ENCODE peak calls at places on chromosomes 1 and 21, in ten cellular contexts. One of them, this sample, is unnamed.

GRCh38 chr21:45386728-45387371 is 18.1 kb upstream of the COL18A1 start:
- DNase-seq in stimulated activated CD4-positive, alpha-beta T cell treated with anti-CD3 and anti-CD28 coated beads, Interleukin-12 subunit alpha, Interleukin-12 subunit beta, amount 100 ng/mL, for 24 hours: no peak
- DNase-seq in kidney glomerular epithelial cell: peak
- DNase-seq in activated T-cell treated with anti-CD3 and anti-CD28 coated beads, Interleukin-2, amount 50 U/mL, for 72 hours: no peak
- DNase-seq in tibial artery: peak
- DNase-seq in suprapubic skin: no peak
- DNase-seq in activated gamma-delta T cell: no peak
- DNase-seq in HT1080: peak
- DNase-seq in Calu3: no peak
- DNase-seq in activated CD4-positive, alpha-beta memory T cell treated with anti-CD3 and anti-CD28 coated beads, Interleukin-2, amount 10 ng/mL, durations not matched to agents 7 days and 5 days: no peak
- DNase-seq in this sample: no peak

GRCh38 chr1:114152211-114153050 is 1.2 kb downstream of the SYT6 start:
- DNase-seq in tibial artery: peak
- DNase-seq in stimulated activated CD4-positive, alpha-beta T cell treated with anti-CD3 and anti-CD28 coated beads, Interleukin-12 subunit alpha, Interleukin-12 subunit beta, amount 100 ng/mL, for 24 hours: no peak
- DNase-seq in activated CD4-positive, alpha-beta memory T cell treated with anti-CD3 and anti-CD28 coated beads, Interleukin-2, amount 10 ng/mL, durations not matched to agents 7 days and 5 days: no peak
- DNase-seq in kidney glomerular epithelial cell: no peak
- DNase-seq in Calu3: no peak
- DNase-seq in activated T-cell treated with anti-CD3 and anti-CD28 coated beads, Interleukin-2, amount 50 U/mL, for 72 hours: peak
- DNase-seq in HT1080: no peak
- DNase-seq in suprapubic skin: no peak
- DNase-seq in activated gamma-delta T cell: no peak
- DNase-seq in this sample: peak

GRCh38 chr1:204139088-204139487 is 12.8 kb downstream of the ETNK2 start:
- DNase-seq in stimulated activated CD4-positive, alpha-beta T cell treated with anti-CD3 and anti-CD28 coated beads, Interleukin-12 subunit alpha, Interleukin-12 subunit beta, amount 100 ng/mL, for 24 hours: no peak
- DNase-seq in activated T-cell treated with anti-CD3 and anti-CD28 coated beads, Interleukin-2, amount 50 U/mL, for 72 hours: no peak
- DNase-seq in suprapubic skin: no peak
- DNase-seq in Calu3: no peak
- DNase-seq in activated gamma-delta T cell: no peak
- DNase-seq in HT1080: no peak
- DNase-seq in activated CD4-positive, alpha-beta memory T cell treated with anti-CD3 and anti-CD28 coated beads, Interleukin-2, amount 10 ng/mL, durations not matched to agents 7 days and 5 days: no peak
- DNase-seq in tibial artery: no peak
- DNase-seq in kidney glomerular epithelial cell: no peak
- DNase-seq in this sample: no peak

GRCh38 chr1:8915446-8915845 is 30.2 kb upstream of the CA6 start:
- DNase-seq in activated CD4-positive, alpha-beta memory T cell treated with anti-CD3 and anti-CD28 coated beads, Interleukin-2, amount 10 ng/mL, durations not matched to agents 7 days and 5 days: no peak
- DNase-seq in suprapubic skin: no peak
- DNase-seq in stimulated activated CD4-positive, alpha-beta T cell treated with anti-CD3 and anti-CD28 coated beads, Interleukin-12 subunit alpha, Interleukin-12 subunit beta, amount 100 ng/mL, for 24 hours: no peak
- DNase-seq in activated gamma-delta T cell: no peak
- DNase-seq in activated T-cell treated with anti-CD3 and anti-CD28 coated beads, Interleukin-2, amount 50 U/mL, for 72 hours: no peak
- DNase-seq in kidney glomerular epithelial cell: no peak
- DNase-seq in Calu3: no peak
- DNase-seq in HT1080: no peak
- DNase-seq in tibial artery: no peak
- DNase-seq in this sample: no peak

GRCh38 chr1:183942933-183943693 is 94.4 kb downstream of the COLGALT2 start:
- DNase-seq in activated CD4-positive, alpha-beta memory T cell treated with anti-CD3 and anti-CD28 coated beads, Interleukin-2, amount 10 ng/mL, durations not matched to agents 7 days and 5 days: no peak
- DNase-seq in Calu3: peak
- DNase-seq in activated T-cell treated with anti-CD3 and anti-CD28 coated beads, Interleukin-2, amount 50 U/mL, for 72 hours: no peak
- DNase-seq in kidney glomerular epithelial cell: peak
- DNase-seq in activated gamma-delta T cell: no peak
- DNase-seq in suprapubic skin: no peak
- DNase-seq in stimulated activated CD4-positive, alpha-beta T cell treated with anti-CD3 and anti-CD28 coated beads, Interleukin-12 subunit alpha, Interleukin-12 subunit beta, amount 100 ng/mL, for 24 hours: no peak
- DNase-seq in tibial artery: no peak
- DNase-seq in HT1080: peak
- DNase-seq in this sample: no peak

GRCh38 chr1:38142606-38143005 is 96.0 kb upstream of the POU3F1 start:
- DNase-seq in kidney glomerular epithelial cell: no peak
- DNase-seq in activated T-cell treated with anti-CD3 and anti-CD28 coated beads, Interleukin-2, amount 50 U/mL, for 72 hours: no peak
- DNase-seq in tibial artery: no peak
- DNase-seq in stimulated activated CD4-positive, alpha-beta T cell treated with anti-CD3 and anti-CD28 coated beads, Interleukin-12 subunit alpha, Interleukin-12 subunit beta, amount 100 ng/mL, for 24 hours: no peak
- DNase-seq in Calu3: no peak
- DNase-seq in HT1080: no peak
- DNase-seq in suprapubic skin: no peak
- DNase-seq in activated gamma-delta T cell: no peak
- DNase-seq in activated CD4-positive, alpha-beta memory T cell treated with anti-CD3 and anti-CD28 coated beads, Interleukin-2, amount 10 ng/mL, durations not matched to agents 7 days and 5 days: no peak
- DNase-seq in this sample: no peak

GRCh38 chr21:39180429-39181019 is 2.7 kb downstream of the PSMG1 start:
- DNase-seq in suprapubic skin: no peak
- DNase-seq in kidney glomerular epithelial cell: no peak
- DNase-seq in Calu3: no peak
- DNase-seq in activated gamma-delta T cell: no peak
- DNase-seq in stimulated activated CD4-positive, alpha-beta T cell treated with anti-CD3 and anti-CD28 coated beads, Interleukin-12 subunit alpha, Interleukin-12 subunit beta, amount 100 ng/mL, for 24 hours: no peak
- DNase-seq in activated CD4-positive, alpha-beta memory T cell treated with anti-CD3 and anti-CD28 coated beads, Interleukin-2, amount 10 ng/mL, durations not matched to agents 7 days and 5 days: no peak
- DNase-seq in HT1080: no peak
- DNase-seq in tibial artery: no peak
- DNase-seq in activated T-cell treated with anti-CD3 and anti-CD28 coated beads, Interleukin-2, amount 50 U/mL, for 72 hours: no peak
- DNase-seq in this sample: no peak

GRCh38 chr21:45211661-45212060 is 76.0 kb downstream of the POFUT2 start:
- DNase-seq in stimulated activated CD4-positive, alpha-beta T cell treated with anti-CD3 and anti-CD28 coated beads, Interleukin-12 subunit alpha, Interleukin-12 subunit beta, amount 100 ng/mL, for 24 hours: no peak
- DNase-seq in suprapubic skin: no peak
- DNase-seq in activated CD4-positive, alpha-beta memory T cell treated with anti-CD3 and anti-CD28 coated beads, Interleukin-2, amount 10 ng/mL, durations not matched to agents 7 days and 5 days: no peak
- DNase-seq in activated gamma-delta T cell: no peak
- DNase-seq in Calu3: no peak
- DNase-seq in kidney glomerular epithelial cell: no peak
- DNase-seq in tibial artery: no peak
- DNase-seq in HT1080: no peak
- DNase-seq in activated T-cell treated with anti-CD3 and anti-CD28 coated beads, Interleukin-2, amount 50 U/mL, for 72 hours: no peak
- DNase-seq in this sample: no peak

GRCh38 chr1:154962238-154962678 is 676 bp upstream of the PYGO2 start:
- DNase-seq in kidney glomerular epithelial cell: no peak
- DNase-seq in tibial artery: no peak
- DNase-seq in activated gamma-delta T cell: no peak
- DNase-seq in activated T-cell treated with anti-CD3 and anti-CD28 coated beads, Interleukin-2, amount 50 U/mL, for 72 hours: no peak
- DNase-seq in Calu3: no peak
- DNase-seq in activated CD4-positive, alpha-beta memory T cell treated with anti-CD3 and anti-CD28 coated beads, Interleukin-2, amount 10 ng/mL, durations not matched to agents 7 days and 5 days: no peak
- DNase-seq in stimulated activated CD4-positive, alpha-beta T cell treated with anti-CD3 and anti-CD28 coated beads, Interleukin-12 subunit alpha, Interleukin-12 subunit beta, amount 100 ng/mL, for 24 hours: no peak
- DNase-seq in HT1080: no peak
- DNase-seq in suprapubic skin: no peak
- DNase-seq in this sample: no peak

GRCh38 chr21:40404319-40404906 is 442.5 kb downstream of the DSCAM start:
- DNase-seq in kidney glomerular epithelial cell: no peak
- DNase-seq in Calu3: no peak
- DNase-seq in activated CD4-positive, alpha-beta memory T cell treated with anti-CD3 and anti-CD28 coated beads, Interleukin-2, amount 10 ng/mL, durations not matched to agents 7 days and 5 days: no peak
- DNase-seq in tibial artery: no peak
- DNase-seq in suprapubic skin: no peak
- DNase-seq in activated T-cell treated with anti-CD3 and anti-CD28 coated beads, Interleukin-2, amount 50 U/mL, for 72 hours: no peak
- DNase-seq in activated gamma-delta T cell: no peak
- DNase-seq in HT1080: no peak
- DNase-seq in stimulated activated CD4-positive, alpha-beta T cell treated with anti-CD3 and anti-CD28 coated beads, Interleukin-12 subunit alpha, Interleukin-12 subunit beta, amount 100 ng/mL, for 24 hours: no peak
- DNase-seq in this sample: no peak

GRCh38 chr1:178536844-178537371 is 24.0 kb downstream of the TEX35 start:
- DNase-seq in activated gamma-delta T cell: no peak
- DNase-seq in Calu3: peak
- DNase-seq in kidney glomerular epithelial cell: peak
- DNase-seq in activated T-cell treated with anti-CD3 and anti-CD28 coated beads, Interleukin-2, amount 50 U/mL, for 72 hours: no peak
- DNase-seq in suprapubic skin: no peak
- DNase-seq in tibial artery: peak
- DNase-seq in stimulated activated CD4-positive, alpha-beta T cell treated with anti-CD3 and anti-CD28 coated beads, Interleukin-12 subunit alpha, Interleukin-12 subunit beta, amount 100 ng/mL, for 24 hours: no peak
- DNase-seq in HT1080: peak
- DNase-seq in activated CD4-positive, alpha-beta memory T cell treated with anti-CD3 and anti-CD28 coated beads, Interleukin-2, amount 10 ng/mL, durations not matched to agents 7 days and 5 days: no peak
- DNase-seq in this sample: no peak

GRCh38 chr21:29639366-29640232 is 300.2 kb downstream of the GRIK1 start:
- DNase-seq in activated T-cell treated with anti-CD3 and anti-CD28 coated beads, Interleukin-2, amount 50 U/mL, for 72 hours: no peak
- DNase-seq in activated CD4-positive, alpha-beta memory T cell treated with anti-CD3 and anti-CD28 coated beads, Interleukin-2, amount 10 ng/mL, durations not matched to agents 7 days and 5 days: no peak
- DNase-seq in Calu3: no peak
- DNase-seq in kidney glomerular epithelial cell: no peak
- DNase-seq in stimulated activated CD4-positive, alpha-beta T cell treated with anti-CD3 and anti-CD28 coated beads, Interleukin-12 subunit alpha, Interleukin-12 subunit beta, amount 100 ng/mL, for 24 hours: no peak
- DNase-seq in HT1080: no peak
- DNase-seq in tibial artery: no peak
- DNase-seq in suprapubic skin: no peak
- DNase-seq in activated gamma-delta T cell: no peak
- DNase-seq in this sample: no peak

GRCh38 chr1:231603598-231604275 is 22.9 kb upstream of the DISC1 start:
- DNase-seq in Calu3: peak
- DNase-seq in suprapubic skin: no peak
- DNase-seq in tibial artery: no peak
- DNase-seq in activated CD4-positive, alpha-beta memory T cell treated with anti-CD3 and anti-CD28 coated beads, Interleukin-2, amount 10 ng/mL, durations not matched to agents 7 days and 5 days: peak
- DNase-seq in activated T-cell treated with anti-CD3 and anti-CD28 coated beads, Interleukin-2, amount 50 U/mL, for 72 hours: peak
- DNase-seq in stimulated activated CD4-positive, alpha-beta T cell treated with anti-CD3 and anti-CD28 coated beads, Interleukin-12 subunit alpha, Interleukin-12 subunit beta, amount 100 ng/mL, for 24 hours: no peak
- DNase-seq in HT1080: peak
- DNase-seq in kidney glomerular epithelial cell: peak
- DNase-seq in activated gamma-delta T cell: no peak
- DNase-seq in this sample: peak

GRCh38 chr1:27296773-27297214 is 25.2 kb upstream of the TMEM222 start:
- DNase-seq in activated CD4-positive, alpha-beta memory T cell treated with anti-CD3 and anti-CD28 coated beads, Interleukin-2, amount 10 ng/mL, durations not matched to agents 7 days and 5 days: peak
- DNase-seq in activated gamma-delta T cell: peak
- DNase-seq in stimulated activated CD4-positive, alpha-beta T cell treated with anti-CD3 and anti-CD28 coated beads, Interleukin-12 subunit alpha, Interleukin-12 subunit beta, amount 100 ng/mL, for 24 hours: peak
- DNase-seq in suprapubic skin: peak
- DNase-seq in kidney glomerular epithelial cell: peak
- DNase-seq in tibial artery: peak
- DNase-seq in Calu3: peak
- DNase-seq in activated T-cell treated with anti-CD3 and anti-CD28 coated beads, Interleukin-2, amount 50 U/mL, for 72 hours: peak
- DNase-seq in HT1080: no peak
- DNase-seq in this sample: peak

GRCh38 chr1:235617808-235618207 is 31.8 kb downstream of the GNG4 start:
- DNase-seq in activated CD4-positive, alpha-beta memory T cell treated with anti-CD3 and anti-CD28 coated beads, Interleukin-2, amount 10 ng/mL, durations not matched to agents 7 days and 5 days: no peak
- DNase-seq in HT1080: no peak
- DNase-seq in activated gamma-delta T cell: no peak
- DNase-seq in activated T-cell treated with anti-CD3 and anti-CD28 coated beads, Interleukin-2, amount 50 U/mL, for 72 hours: no peak
- DNase-seq in Calu3: no peak
- DNase-seq in tibial artery: no peak
- DNase-seq in stimulated activated CD4-positive, alpha-beta T cell treated with anti-CD3 and anti-CD28 coated beads, Interleukin-12 subunit alpha, Interleukin-12 subunit beta, amount 100 ng/mL, for 24 hours: no peak
- DNase-seq in suprapubic skin: no peak
- DNase-seq in kidney glomerular epithelial cell: peak
- DNase-seq in this sample: no peak

GRCh38 chr1:198072177-198072576 is 84.6 kb upstream of the NEK7 start:
- DNase-seq in kidney glomerular epithelial cell: no peak
- DNase-seq in activated CD4-positive, alpha-beta memory T cell treated with anti-CD3 and anti-CD28 coated beads, Interleukin-2, amount 10 ng/mL, durations not matched to agents 7 days and 5 days: no peak
- DNase-seq in tibial artery: no peak
- DNase-seq in suprapubic skin: no peak
- DNase-seq in activated gamma-delta T cell: no peak
- DNase-seq in HT1080: no peak
- DNase-seq in Calu3: no peak
- DNase-seq in stimulated activated CD4-positive, alpha-beta T cell treated with anti-CD3 and anti-CD28 coated beads, Interleukin-12 subunit alpha, Interleukin-12 subunit beta, amount 100 ng/mL, for 24 hours: no peak
- DNase-seq in activated T-cell treated with anti-CD3 and anti-CD28 coated beads, Interleukin-2, amount 50 U/mL, for 72 hours: no peak
- DNase-seq in this sample: no peak

GRCh38 chr1:33169290-33170055 is 12.4 kb downstream of the TRIM62 start:
- DNase-seq in activated gamma-delta T cell: no peak
- DNase-seq in kidney glomerular epithelial cell: no peak
- DNase-seq in activated CD4-positive, alpha-beta memory T cell treated with anti-CD3 and anti-CD28 coated beads, Interleukin-2, amount 10 ng/mL, durations not matched to agents 7 days and 5 days: no peak
- DNase-seq in activated T-cell treated with anti-CD3 and anti-CD28 coated beads, Interleukin-2, amount 50 U/mL, for 72 hours: no peak
- DNase-seq in suprapubic skin: no peak
- DNase-seq in stimulated activated CD4-positive, alpha-beta T cell treated with anti-CD3 and anti-CD28 coated beads, Interleukin-12 subunit alpha, Interleukin-12 subunit beta, amount 100 ng/mL, for 24 hours: no peak
- DNase-seq in tibial artery: peak
- DNase-seq in Calu3: no peak
- DNase-seq in HT1080: no peak
- DNase-seq in this sample: no peak

GRCh38 chr1:183569141-183569540 is 21.1 kb downstream of the NCF2 start:
- DNase-seq in tibial artery: no peak
- DNase-seq in activated gamma-delta T cell: no peak
- DNase-seq in stimulated activated CD4-positive, alpha-beta T cell treated with anti-CD3 and anti-CD28 coated beads, Interleukin-12 subunit alpha, Interleukin-12 subunit beta, amount 100 ng/mL, for 24 hours: no peak
- DNase-seq in activated CD4-positive, alpha-beta memory T cell treated with anti-CD3 and anti-CD28 coated beads, Interleukin-2, amount 10 ng/mL, durations not matched to agents 7 days and 5 days: no peak
- DNase-seq in suprapubic skin: no peak
- DNase-seq in activated T-cell treated with anti-CD3 and anti-CD28 coated beads, Interleukin-2, amount 50 U/mL, for 72 hours: peak
- DNase-seq in Calu3: peak
- DNase-seq in HT1080: peak
- DNase-seq in kidney glomerular epithelial cell: peak
- DNase-seq in this sample: no peak

GRCh38 chr1:39759436-39759726 is 11.8 kb downstream of the OXCT2 start:
- DNase-seq in activated T-cell treated with anti-CD3 and anti-CD28 coated beads, Interleukin-2, amount 50 U/mL, for 72 hours: no peak
- DNase-seq in kidney glomerular epithelial cell: no peak
- DNase-seq in activated CD4-positive, alpha-beta memory T cell treated with anti-CD3 and anti-CD28 coated beads, Interleukin-2, amount 10 ng/mL, durations not matched to agents 7 days and 5 days: no peak
- DNase-seq in suprapubic skin: no peak
- DNase-seq in stimulated activated CD4-positive, alpha-beta T cell treated with anti-CD3 and anti-CD28 coated beads, Interleukin-12 subunit alpha, Interleukin-12 subunit beta, amount 100 ng/mL, for 24 hours: no peak
- DNase-seq in tibial artery: no peak
- DNase-seq in Calu3: no peak
- DNase-seq in activated gamma-delta T cell: no peak
- DNase-seq in HT1080: no peak
- DNase-seq in this sample: no peak

GRCh38 chr1:173191011-173191410 is 16.1 kb downstream of the TNFSF4 start:
- DNase-seq in kidney glomerular epithelial cell: no peak
- DNase-seq in activated gamma-delta T cell: no peak
- DNase-seq in suprapubic skin: no peak
- DNase-seq in tibial artery: no peak
- DNase-seq in HT1080: peak
- DNase-seq in activated T-cell treated with anti-CD3 and anti-CD28 coated beads, Interleukin-2, amount 50 U/mL, for 72 hours: no peak
- DNase-seq in Calu3: no peak
- DNase-seq in activated CD4-positive, alpha-beta memory T cell treated with anti-CD3 and anti-CD28 coated beads, Interleukin-2, amount 10 ng/mL, durations not matched to agents 7 days and 5 days: no peak
- DNase-seq in stimulated activated CD4-positive, alpha-beta T cell treated with anti-CD3 and anti-CD28 coated beads, Interleukin-12 subunit alpha, Interleukin-12 subunit beta, amount 100 ng/mL, for 24 hours: no peak
- DNase-seq in this sample: no peak

GRCh38 chr1:56525463-56526155 is 53.8 kb downstream of the PLPP3 start:
- DNase-seq in HT1080: peak
- DNase-seq in kidney glomerular epithelial cell: no peak
- DNase-seq in suprapubic skin: no peak
- DNase-seq in tibial artery: no peak
- DNase-seq in stimulated activated CD4-positive, alpha-beta T cell treated with anti-CD3 and anti-CD28 coated beads, Interleukin-12 subunit alpha, Interleukin-12 subunit beta, amount 100 ng/mL, for 24 hours: no peak
- DNase-seq in activated gamma-delta T cell: no peak
- DNase-seq in activated CD4-positive, alpha-beta memory T cell treated with anti-CD3 and anti-CD28 coated beads, Interleukin-2, amount 10 ng/mL, durations not matched to agents 7 days and 5 days: no peak
- DNase-seq in activated T-cell treated with anti-CD3 and anti-CD28 coated beads, Interleukin-2, amount 50 U/mL, for 72 hours: peak
- DNase-seq in Calu3: no peak
- DNase-seq in this sample: no peak

GRCh38 chr1:111848852-111849545 is 93.3 kb downstream of the DDX20 start:
- DNase-seq in tibial artery: no peak
- DNase-seq in activated T-cell treated with anti-CD3 and anti-CD28 coated beads, Interleukin-2, amount 50 U/mL, for 72 hours: no peak
- DNase-seq in kidney glomerular epithelial cell: no peak
- DNase-seq in activated gamma-delta T cell: no peak
- DNase-seq in activated CD4-positive, alpha-beta memory T cell treated with anti-CD3 and anti-CD28 coated beads, Interleukin-2, amount 10 ng/mL, durations not matched to agents 7 days and 5 days: no peak
- DNase-seq in HT1080: no peak
- DNase-seq in Calu3: no peak
- DNase-seq in stimulated activated CD4-positive, alpha-beta T cell treated with anti-CD3 and anti-CD28 coated beads, Interleukin-12 subunit alpha, Interleukin-12 subunit beta, amount 100 ng/mL, for 24 hours: no peak
- DNase-seq in suprapubic skin: no peak
- DNase-seq in this sample: no peak

GRCh38 chr1:181202986-181203555 is 114.6 kb downstream of the IER5 start:
- DNase-seq in stimulated activated CD4-positive, alpha-beta T cell treated with anti-CD3 and anti-CD28 coated beads, Interleukin-12 subunit alpha, Interleukin-12 subunit beta, amount 100 ng/mL, for 24 hours: no peak
- DNase-seq in kidney glomerular epithelial cell: no peak
- DNase-seq in Calu3: no peak
- DNase-seq in activated gamma-delta T cell: no peak
- DNase-seq in HT1080: no peak
- DNase-seq in tibial artery: no peak
- DNase-seq in suprapubic skin: peak
- DNase-seq in activated T-cell treated with anti-CD3 and anti-CD28 coated beads, Interleukin-2, amount 50 U/mL, for 72 hours: no peak
- DNase-seq in activated CD4-positive, alpha-beta memory T cell treated with anti-CD3 and anti-CD28 coated beads, Interleukin-2, amount 10 ng/mL, durations not matched to agents 7 days and 5 days: no peak
- DNase-seq in this sample: no peak

GRCh38 chr1:244341455-244342450 is 110.0 kb downstream of the ADSS2 start:
- DNase-seq in activated T-cell treated with anti-CD3 and anti-CD28 coated beads, Interleukin-2, amount 50 U/mL, for 72 hours: peak
- DNase-seq in kidney glomerular epithelial cell: peak
- DNase-seq in tibial artery: no peak
- DNase-seq in HT1080: peak
- DNase-seq in suprapubic skin: no peak
- DNase-seq in activated gamma-delta T cell: no peak
- DNase-seq in activated CD4-positive, alpha-beta memory T cell treated with anti-CD3 and anti-CD28 coated beads, Interleukin-2, amount 10 ng/mL, durations not matched to agents 7 days and 5 days: peak
- DNase-seq in stimulated activated CD4-positive, alpha-beta T cell treated with anti-CD3 and anti-CD28 coated beads, Interleukin-12 subunit alpha, Interleukin-12 subunit beta, amount 100 ng/mL, for 24 hours: no peak
- DNase-seq in Calu3: peak
- DNase-seq in this sample: no peak

GRCh38 chr1:159132271-159132881 is 39.0 kb upstream of the CADM3 start:
- DNase-seq in suprapubic skin: no peak
- DNase-seq in activated gamma-delta T cell: no peak
- DNase-seq in kidney glomerular epithelial cell: peak
- DNase-seq in HT1080: peak
- DNase-seq in tibial artery: no peak
- DNase-seq in Calu3: peak
- DNase-seq in activated CD4-positive, alpha-beta memory T cell treated with anti-CD3 and anti-CD28 coated beads, Interleukin-2, amount 10 ng/mL, durations not matched to agents 7 days and 5 days: peak
- DNase-seq in stimulated activated CD4-positive, alpha-beta T cell treated with anti-CD3 and anti-CD28 coated beads, Interleukin-12 subunit alpha, Interleukin-12 subunit beta, amount 100 ng/mL, for 24 hours: peak
- DNase-seq in activated T-cell treated with anti-CD3 and anti-CD28 coated beads, Interleukin-2, amount 50 U/mL, for 72 hours: peak
- DNase-seq in this sample: peak

GRCh38 chr1:205107327-205107726 is 14.5 kb downstream of the RBBP5 start:
- DNase-seq in HT1080: no peak
- DNase-seq in tibial artery: no peak
- DNase-seq in suprapubic skin: no peak
- DNase-seq in activated gamma-delta T cell: no peak
- DNase-seq in activated T-cell treated with anti-CD3 and anti-CD28 coated beads, Interleukin-2, amount 50 U/mL, for 72 hours: no peak
- DNase-seq in kidney glomerular epithelial cell: no peak
- DNase-seq in stimulated activated CD4-positive, alpha-beta T cell treated with anti-CD3 and anti-CD28 coated beads, Interleukin-12 subunit alpha, Interleukin-12 subunit beta, amount 100 ng/mL, for 24 hours: no peak
- DNase-seq in Calu3: no peak
- DNase-seq in activated CD4-positive, alpha-beta memory T cell treated with anti-CD3 and anti-CD28 coated beads, Interleukin-2, amount 10 ng/mL, durations not matched to agents 7 days and 5 days: no peak
- DNase-seq in this sample: no peak